ENCODE peak calls at places on chromosomes 6 and 20, in four cellular contexts. E, G, Y and T are unnamed samples.

GRCh38 chr6:9138856-9139426 is 703.6 kb upstream of the SLC35B3 start:
- DNase-seq in E (no peak), G (no peak), Y (no peak), T (no peak)

GRCh38 chr20:5354871-5355270 is 38.1 kb upstream of the PROKR2 start:
- DNase-seq in E (no peak), G (peak; percentile 20), Y (no peak), T (no peak)

GRCh38 chr20:47038581-47039560 is 144.2 kb downstream of the EYA2 start:
- DNase-seq in E (no peak), G (no peak), Y (no peak), T (no peak)

GRCh38 chr6:124903797-124904196 is 58.4 kb upstream of the RNF217 start:
- DNase-seq in E (no peak), G (no peak), Y (no peak), T (no peak)

GRCh38 chr6:72968704-72969103 is 256.6 kb downstream of the KHDC1L start:
- DNase-seq in E (no peak), G (no peak), Y (no peak), T (no peak)

GRCh38 chr20:23305098-23305497 is 45.5 kb upstream of the NXT1 start:
- DNase-seq in E (no peak), G (no peak), Y (no peak), T (no peak)

GRCh38 chr6:47727391-47727790 is 29.0 kb downstream of the ADGRF4 start:
- DNase-seq in E (no peak), G (no peak), Y (no peak), T (no peak)

GRCh38 chr6:73585566-73586415 is 65.0 kb upstream of the EEF1A1 start:
- DNase-seq in E (peak; percentile 44), G (peak; percentile 88), Y (peak; percentile 66), T (no peak)

GRCh38 chr6:112382778-112383177 is 35.6 kb downstream of the RFPL4B start:
- DNase-seq in E (no peak), G (no peak), Y (no peak), T (no peak)

GRCh38 chr20:57415791-57416190 is 24.6 kb downstream of the RBM38 start:
- DNase-seq in E (no peak), G (no peak), Y (no peak), T (no peak)

GRCh38 chr6:90835584-90836212 is 248.8 kb upstream of the MAP3K7 start:
- DNase-seq in E (no peak), G (no peak), Y (no peak), T (no peak)

DNA sequence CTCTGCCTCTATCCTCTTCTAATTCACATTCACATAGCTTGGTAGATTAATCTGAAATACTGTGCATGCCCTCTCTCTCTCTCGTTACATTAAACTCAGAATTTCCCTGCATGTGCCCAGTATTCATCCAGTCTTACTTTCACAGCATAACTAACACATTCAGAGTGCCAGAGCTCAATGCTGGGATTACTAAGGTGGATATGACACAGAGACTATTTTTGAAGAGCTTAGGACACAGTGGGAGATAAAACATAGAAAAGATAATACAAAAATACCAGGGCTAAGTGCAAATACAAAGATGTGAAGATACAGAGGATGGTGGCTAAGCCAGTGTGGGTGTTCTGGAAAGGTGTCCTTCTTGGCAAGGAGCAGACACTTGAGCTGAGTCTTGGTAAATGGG is 6.3 kb downstream of the SYNE1 start:
- DNase-seq in E (no peak), G (no peak), Y (no peak), T (no peak)
- TF ChIP-seq CREB1 in E (no peak), G (no peak), Y (no peak), T (no peak)

GRCh38 chr6:36907781-36908180 is 22.0 kb downstream of the C6orf89 start:
- DNase-seq in E (no peak), G (no peak), Y (no peak), T (no peak)
- TF ChIP-seq TCF7 in E (no peak), G (no peak), Y (no peak), T (no peak)

GRCh38 chr6:166627039-166627874 is at the start of gene RPS6KA2:
- DNase-seq in E (peak; percentile 99), G (peak; percentile 89), Y (peak; percentile 93), T (peak; percentile 100)

GRCh38 chr6:166626177-166627038 is 643 bp downstream of the RPS6KA2 start:
- DNase-seq in E (no peak), G (no peak), Y (no peak), T (peak; percentile 61)

GRCh38 chr6:166630421-166630820 is 3.4 kb upstream of the RPS6KA2 start:
- DNase-seq in E (no peak), G (no peak), Y (no peak), T (no peak)

GRCh38 chr6:166629628-166630027 is 2.6 kb upstream of the RPS6KA2 start:
- DNase-seq in E (no peak), G (no peak), Y (no peak), T (no peak)

DNA sequence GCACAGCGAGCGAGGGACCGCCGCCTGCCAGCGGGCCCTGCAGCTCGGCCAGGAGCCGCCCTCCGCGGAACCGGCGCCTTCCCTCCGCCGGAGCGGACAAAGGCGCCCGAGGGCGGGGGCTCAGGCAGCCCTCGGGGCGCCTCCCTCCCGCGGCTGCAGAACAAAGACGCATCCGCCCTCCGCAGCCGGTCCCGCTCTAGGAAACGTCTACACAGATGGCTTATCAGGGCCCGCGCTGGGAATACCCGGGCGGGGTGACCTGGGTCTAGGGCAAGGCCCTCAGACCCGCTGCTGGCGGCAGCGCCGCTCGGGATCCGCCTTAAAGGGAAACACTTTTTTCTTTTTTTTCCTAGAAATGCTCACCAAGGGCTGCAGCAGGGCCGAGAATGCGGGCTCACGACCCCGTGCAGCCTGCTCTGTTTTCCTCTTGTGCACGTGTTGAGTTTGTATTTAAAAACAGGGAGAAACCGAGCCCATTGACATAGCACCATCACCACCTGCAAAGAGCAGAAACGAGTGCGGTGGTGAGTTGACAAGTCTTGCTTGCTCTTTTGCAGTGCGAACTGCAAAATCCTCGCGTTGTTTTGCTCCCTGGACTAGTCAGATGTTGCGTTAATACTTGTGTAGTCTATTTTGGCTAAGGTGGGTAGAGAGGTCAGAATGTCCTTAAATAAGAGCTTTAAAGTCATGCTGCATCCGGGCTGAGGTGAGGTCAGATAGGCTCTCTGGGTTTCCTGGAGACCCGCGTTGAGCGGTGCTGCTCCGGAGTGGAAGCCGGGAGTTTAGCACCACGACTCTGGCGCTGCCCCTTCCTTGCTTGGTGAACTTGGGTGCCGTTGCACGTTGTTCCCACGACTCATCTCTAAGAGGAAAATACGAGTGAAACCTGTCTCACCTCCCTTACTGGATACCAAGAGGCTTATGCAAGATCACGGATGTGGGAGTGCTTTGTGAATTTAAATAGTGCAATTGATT is 1.1 kb upstream of the RPS6KA2 start:
- DNase-seq in E (peak; percentile 68), G (peak; percentile 25), Y (no peak), T (peak; percentile 60)
- TF ChIP-seq CREB1 in E (no peak), G (no peak), Y (no peak), T (no peak)

GRCh38 chr6:68774843-68775242 is 139.8 kb downstream of the ADGRB3 start:
- DNase-seq in E (no peak), G (no peak), Y (no peak), T (no peak)

GRCh38 chr6:68778356-68779020 is 143.4 kb downstream of the ADGRB3 start:
- DNase-seq in E (peak; percentile 36), G (peak; percentile 11), Y (no peak), T (peak; percentile 43)

GRCh38 chr6:68777956-68778355 is 142.9 kb downstream of the ADGRB3 start:
- DNase-seq in E (no peak), G (no peak), Y (no peak), T (no peak)

GRCh38 chr6:68779366-68779765 is 144.3 kb downstream of the ADGRB3 start:
- DNase-seq in E (no peak), G (no peak), Y (no peak), T (no peak)

DNA sequence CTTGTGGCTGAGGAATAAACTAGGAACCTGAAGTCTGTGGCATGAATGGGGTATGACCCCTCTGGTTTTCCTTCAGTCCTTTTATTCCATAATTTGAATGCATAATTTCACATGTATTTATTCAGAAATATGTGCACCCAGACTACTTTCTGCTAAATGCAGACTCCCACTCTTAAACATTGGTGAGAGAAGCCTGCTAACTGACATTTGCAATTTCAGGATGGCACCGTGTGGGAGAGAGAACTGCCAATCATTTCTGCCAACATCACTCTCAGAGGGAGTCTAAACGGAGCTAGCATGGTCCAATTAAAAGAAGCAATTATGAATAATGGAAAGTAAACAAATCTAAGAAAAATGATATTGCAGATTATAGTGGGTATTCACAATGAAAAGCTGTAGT is 141.3 kb downstream of the ADGRB3 start:
- DNase-seq in E (no peak), G (no peak), Y (no peak), T (no peak)
- TF ChIP-seq TCF7 in E (no peak), G (no peak), Y (no peak), T (no peak)

DNA sequence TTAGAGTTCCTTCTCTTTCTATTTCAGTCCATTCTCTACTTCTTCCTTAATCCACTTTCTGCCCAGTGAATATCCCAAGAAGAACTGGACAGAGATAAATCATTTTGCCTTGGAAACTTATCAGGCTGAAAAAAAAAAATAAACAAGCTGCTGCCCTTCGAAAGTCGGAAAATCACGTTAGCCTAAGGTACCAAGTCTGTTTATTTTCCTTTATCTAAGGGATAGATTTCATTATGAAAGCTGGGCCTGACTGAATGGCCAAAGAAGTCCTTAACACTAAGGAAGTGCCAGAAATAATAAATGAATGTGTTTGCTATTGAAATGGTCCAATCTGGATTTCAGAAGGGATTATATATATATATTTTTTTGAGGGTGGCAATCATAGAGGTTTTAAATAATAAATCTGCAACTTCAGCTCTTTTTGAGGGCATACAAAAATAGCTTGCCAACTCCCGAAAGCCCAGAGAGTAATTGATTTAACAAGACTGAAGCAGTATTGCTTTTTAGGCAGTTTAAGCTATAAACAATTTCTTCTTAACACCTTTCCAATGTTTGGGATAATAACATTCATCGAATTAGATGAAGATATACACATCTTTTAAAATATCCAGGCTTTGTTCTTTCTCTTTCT is 127.0 kb upstream of the STMND1 start:
- DNase-seq in E (no peak), G (no peak), Y (no peak), T (no peak)
- TF ChIP-seq CREB1 in E (no peak), G (no peak), Y (no peak), T (no peak)